ENCODE peak calls at places on chromosome 14, in six cellular contexts. One of them, this sample, is unnamed.

GRCh38 chr14:75011356-75012097 is 8.8 kb downstream of the EIF2B2 start:
- DNase-seq in uterus: no peak
- DNase-seq in neural progenitor cell: no peak
- DNase-seq in sigmoid colon: no peak
- DNase-seq in lower lobe of right lung: no peak
- DNase-seq in esophagus squamous epithelium: no peak
- DNase-seq in this sample: no peak

GRCh38 chr14:99724939-99725773 is 41.1 kb downstream of the CYP46A1 start:
- DNase-seq in uterus: no peak
- DNase-seq in neural progenitor cell: no peak
- DNase-seq in sigmoid colon: peak; percentile 38
- DNase-seq in lower lobe of right lung: peak; percentile 26
- DNase-seq in esophagus squamous epithelium: no peak
- DNase-seq in this sample: peak; percentile 20

GRCh38 chr14:100239200-100239839 is 376 bp downstream of the YY1 start:
- DNase-seq in uterus: peak; percentile 42
- DNase-seq in neural progenitor cell: no peak
- DNase-seq in sigmoid colon: peak; percentile 74
- DNase-seq in lower lobe of right lung: peak; percentile 64
- DNase-seq in esophagus squamous epithelium: no peak
- DNase-seq in this sample: peak; percentile 51

GRCh38 chr14:103361868-103362267 is 23.3 kb upstream of the MARK3 start:
- DNase-seq in uterus: no peak
- DNase-seq in neural progenitor cell: no peak
- DNase-seq in sigmoid colon: peak; percentile 66
- DNase-seq in lower lobe of right lung: no peak
- DNase-seq in esophagus squamous epithelium: no peak
- DNase-seq in this sample: no peak

GRCh38 chr14:94021001-94021400 is 5.1 kb upstream of the OTUB2 start:
- DNase-seq in uterus: no peak
- DNase-seq in neural progenitor cell: no peak
- DNase-seq in sigmoid colon: no peak
- DNase-seq in lower lobe of right lung: no peak
- DNase-seq in esophagus squamous epithelium: no peak
- DNase-seq in this sample: no peak

GRCh38 chr14:53881161-53881846 is 75.3 kb downstream of the BMP4 start:
- DNase-seq in uterus: no peak
- DNase-seq in neural progenitor cell: no peak
- DNase-seq in sigmoid colon: no peak
- DNase-seq in lower lobe of right lung: no peak
- DNase-seq in esophagus squamous epithelium: no peak
- DNase-seq in this sample: no peak

GRCh38 chr14:45716506-45716905 is 463.5 kb upstream of the MIS18BP1 start:
- DNase-seq in uterus: no peak
- DNase-seq in neural progenitor cell: peak; percentile 65
- DNase-seq in sigmoid colon: no peak
- DNase-seq in lower lobe of right lung: no peak
- DNase-seq in esophagus squamous epithelium: no peak
- DNase-seq in this sample: peak; percentile 32

GRCh38 chr14:77281852-77282251 is 10.8 kb upstream of the NGB start:
- DNase-seq in uterus: no peak
- DNase-seq in neural progenitor cell: no peak
- DNase-seq in sigmoid colon: no peak
- DNase-seq in lower lobe of right lung: no peak
- DNase-seq in esophagus squamous epithelium: no peak
- DNase-seq in this sample: no peak

GRCh38 chr14:64412237-64412636 is 24.1 kb downstream of the MTHFD1 start:
- DNase-seq in uterus: no peak
- DNase-seq in neural progenitor cell: no peak
- DNase-seq in sigmoid colon: no peak
- DNase-seq in lower lobe of right lung: no peak
- DNase-seq in esophagus squamous epithelium: no peak
- DNase-seq in this sample: no peak

GRCh38 chr14:45085004-45085403 is 1.1 kb downstream of the PRPF39 start:
- DNase-seq in uterus: no peak
- DNase-seq in neural progenitor cell: peak; percentile 2
- DNase-seq in sigmoid colon: no peak
- DNase-seq in lower lobe of right lung: no peak
- DNase-seq in esophagus squamous epithelium: no peak
- DNase-seq in this sample: no peak

GRCh38 chr14:20684662-20685456 is 499 bp downstream of the RNASE4 start:
- DNase-seq in uterus: peak; percentile 62
- DNase-seq in neural progenitor cell: peak; percentile 29
- DNase-seq in sigmoid colon: peak; percentile 88
- DNase-seq in lower lobe of right lung: no peak
- DNase-seq in esophagus squamous epithelium: no peak
- DNase-seq in this sample: peak; percentile 64

GRCh38 chr14:106506901-106507305 is 980.5 kb downstream of the TMEM121 start:
- DNase-seq in uterus: no peak
- DNase-seq in neural progenitor cell: no peak
- DNase-seq in sigmoid colon: no peak
- DNase-seq in lower lobe of right lung: no peak
- DNase-seq in esophagus squamous epithelium: no peak
- DNase-seq in this sample: no peak

GRCh38 chr14:92362781-92363235 is 39.8 kb downstream of the SLC24A4 start:
- DNase-seq in uterus: peak; percentile 25
- DNase-seq in neural progenitor cell: no peak
- DNase-seq in sigmoid colon: no peak
- DNase-seq in lower lobe of right lung: no peak
- DNase-seq in esophagus squamous epithelium: no peak
- DNase-seq in this sample: no peak

DNA sequence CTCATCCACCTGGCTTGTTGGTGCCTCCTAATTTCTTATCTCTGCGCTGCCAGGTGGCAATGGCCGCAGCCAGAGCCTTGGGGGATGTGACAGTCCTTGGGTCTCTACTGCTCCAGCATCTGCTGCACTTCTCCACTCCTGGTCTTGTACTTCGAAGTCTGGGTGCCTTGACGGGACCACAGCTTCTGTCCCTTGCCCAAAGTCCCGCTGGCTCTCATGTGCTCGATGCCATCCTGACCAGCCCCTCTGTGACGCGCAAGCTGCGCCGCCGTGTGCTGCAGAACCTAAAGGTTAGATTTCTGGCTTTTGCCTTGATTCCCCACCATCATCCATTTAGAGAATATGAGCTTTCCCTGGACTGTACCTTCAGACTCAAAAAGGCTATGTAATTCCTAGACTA is 3.8 kb downstream of the CIDEB start:
- DNase-seq in uterus: no peak
- DNase-seq in neural progenitor cell: no peak
- DNase-seq in sigmoid colon: no peak
- DNase-seq in lower lobe of right lung: no peak
- DNase-seq in esophagus squamous epithelium: no peak
- DNase-seq in this sample: no peak
- H3K36me3 ChIP-seq in uterus: no peaks in the 10 kb centered on the region
- H3K36me3 ChIP-seq in neural progenitor cell: no peaks in the 10 kb centered on the region
- H3K36me3 ChIP-seq in sigmoid colon: peaks cover 43% of the 10 kb centered on the region
- H3K36me3 ChIP-seq in lower lobe of right lung: peaks cover 66% of the 10 kb centered on the region
- H3K36me3 ChIP-seq in esophagus squamous epithelium: peaks cover 11% of the 10 kb centered on the region
- H3K36me3 ChIP-seq in this sample: peaks cover 47% of the 10 kb centered on the region

GRCh38 chr14:36666416-36667206 is 5.0 kb downstream of the PAX9 start:
- DNase-seq in uterus: no peak
- DNase-seq in neural progenitor cell: peak; percentile 75
- DNase-seq in sigmoid colon: no peak
- DNase-seq in lower lobe of right lung: no peak
- DNase-seq in esophagus squamous epithelium: no peak
- DNase-seq in this sample: peak; percentile 87
- H3K27me3 ChIP-seq in uterus: peaks cover 99% of the 10 kb centered on the region
- H3K27me3 ChIP-seq in neural progenitor cell: peaks cover 100% of the 10 kb centered on the region
- H3K27me3 ChIP-seq in sigmoid colon: peaks cover 51% of the 10 kb centered on the region
- H3K27me3 ChIP-seq in lower lobe of right lung: peaks cover 90% of the 10 kb centered on the region
- H3K27me3 ChIP-seq in esophagus squamous epithelium: no peaks in the 10 kb centered on the region
- H3K27me3 ChIP-seq in this sample: peaks cover 88% of the 10 kb centered on the region

DNA sequence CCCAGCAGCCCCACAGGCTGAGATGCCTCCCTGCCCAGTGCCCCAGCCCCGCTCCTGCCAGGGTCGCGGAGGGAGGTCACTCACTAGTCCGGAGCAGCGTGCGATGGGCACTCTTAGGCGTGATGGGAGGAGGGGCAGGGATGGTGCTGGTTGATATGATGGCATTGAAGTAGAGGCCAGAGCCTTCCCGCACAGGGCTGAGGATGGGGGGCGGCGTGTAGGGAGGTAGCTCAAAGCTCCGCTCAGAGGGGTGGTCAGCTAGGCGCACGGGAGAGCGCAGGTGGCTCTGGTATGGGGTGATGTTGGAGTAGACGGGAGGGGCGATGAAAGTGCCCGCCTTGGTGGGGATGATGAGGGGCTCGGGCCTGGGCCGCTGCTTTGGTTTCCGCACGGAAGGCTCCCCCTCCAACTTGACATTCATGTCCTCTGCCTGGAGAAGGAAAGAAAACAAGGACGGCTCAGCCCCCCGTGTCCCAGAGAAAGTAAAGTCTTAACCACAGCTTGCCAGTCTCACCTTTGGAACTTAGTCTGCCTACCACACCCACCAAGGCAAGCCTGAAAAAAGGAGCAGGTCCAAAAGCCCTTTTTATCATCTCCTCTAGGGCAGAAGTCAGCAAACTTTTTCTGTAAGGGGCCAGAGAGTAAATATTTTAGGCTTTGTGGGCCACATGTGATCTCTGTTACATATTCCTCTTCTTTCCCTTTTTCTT is 15.5 kb upstream of the PNMA1 start:
- DNase-seq in uterus: no peak
- DNase-seq in neural progenitor cell: no peak
- DNase-seq in sigmoid colon: no peak
- DNase-seq in lower lobe of right lung: no peak
- DNase-seq in esophagus squamous epithelium: no peak
- DNase-seq in this sample: peak; percentile 41
- H3K36me3 ChIP-seq in uterus: no peaks in the 10 kb centered on the region
- H3K36me3 ChIP-seq in neural progenitor cell: no peaks in the 10 kb centered on the region
- H3K36me3 ChIP-seq in sigmoid colon: peaks cover 26% of the 10 kb centered on the region
- H3K36me3 ChIP-seq in lower lobe of right lung: peaks cover 90% of the 10 kb centered on the region
- H3K36me3 ChIP-seq in esophagus squamous epithelium: peaks cover 27% of the 10 kb centered on the region
- H3K36me3 ChIP-seq in this sample: peaks cover 6% of the 10 kb centered on the region

GRCh38 chr14:87152701-87153100 is 840.3 kb downstream of the GALC start:
- DNase-seq in uterus: no peak
- DNase-seq in neural progenitor cell: peak; percentile 5
- DNase-seq in sigmoid colon: no peak
- DNase-seq in lower lobe of right lung: no peak
- DNase-seq in esophagus squamous epithelium: no peak
- DNase-seq in this sample: no peak

GRCh38 chr14:87153391-87153790 is 839.6 kb downstream of the GALC start:
- DNase-seq in uterus: no peak
- DNase-seq in neural progenitor cell: no peak
- DNase-seq in sigmoid colon: no peak
- DNase-seq in lower lobe of right lung: no peak
- DNase-seq in esophagus squamous epithelium: no peak
- DNase-seq in this sample: no peak

GRCh38 chr14:87148655-87149054 is 844.3 kb downstream of the GALC start:
- DNase-seq in uterus: no peak
- DNase-seq in neural progenitor cell: no peak
- DNase-seq in sigmoid colon: no peak
- DNase-seq in lower lobe of right lung: no peak
- DNase-seq in esophagus squamous epithelium: no peak
- DNase-seq in this sample: no peak

GRCh38 chr14:87153901-87154300 is 839.1 kb downstream of the GALC start:
- DNase-seq in uterus: no peak
- DNase-seq in neural progenitor cell: no peak
- DNase-seq in sigmoid colon: no peak
- DNase-seq in lower lobe of right lung: no peak
- DNase-seq in esophagus squamous epithelium: no peak
- DNase-seq in this sample: no peak

DNA sequence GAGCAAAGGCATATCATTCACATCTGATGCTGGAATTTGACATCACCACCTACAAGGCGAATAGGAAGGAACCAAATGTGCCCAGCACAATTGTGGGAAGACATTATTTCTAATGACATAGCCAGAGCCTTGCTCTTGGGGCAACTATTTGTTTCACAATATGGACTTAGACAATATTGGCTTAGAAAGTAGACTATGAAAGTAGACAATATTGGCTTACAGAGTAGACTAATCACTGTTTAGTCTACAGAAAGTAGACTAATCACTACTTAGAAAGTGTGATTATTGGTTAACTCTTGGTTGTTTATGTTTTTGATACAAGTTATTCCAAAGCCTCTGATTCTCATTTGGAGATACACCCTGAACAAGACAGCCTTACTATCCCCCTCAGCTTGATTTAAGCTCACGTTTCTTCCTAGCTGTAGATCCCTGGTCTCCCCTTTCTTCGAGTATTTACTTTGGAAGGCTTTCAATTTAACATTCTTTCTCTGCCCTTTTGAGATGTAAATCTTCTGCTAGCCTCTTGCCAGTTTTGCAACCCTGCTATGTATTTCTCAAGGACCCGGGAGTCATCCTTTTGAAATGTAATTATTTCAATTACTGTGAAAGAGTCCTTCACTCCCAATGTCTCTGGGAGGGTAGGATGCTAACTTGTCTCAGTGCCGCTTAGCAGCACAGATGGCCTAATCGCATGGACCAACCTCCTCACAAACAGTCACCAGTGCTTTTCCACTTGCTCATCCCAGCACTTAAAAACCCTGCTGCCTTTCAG is 843.2 kb downstream of the GALC start:
- DNase-seq in uterus: no peak
- DNase-seq in neural progenitor cell: peak; percentile 55
- DNase-seq in sigmoid colon: no peak
- DNase-seq in lower lobe of right lung: no peak
- DNase-seq in esophagus squamous epithelium: no peak
- DNase-seq in this sample: peak; percentile 49
- H3K27me3 ChIP-seq in uterus: no peaks in the 10 kb centered on the region
- H3K27me3 ChIP-seq in neural progenitor cell: peaks cover 100% of the 10 kb centered on the region
- H3K27me3 ChIP-seq in sigmoid colon: no peaks in the 10 kb centered on the region
- H3K27me3 ChIP-seq in lower lobe of right lung: no peaks in the 10 kb centered on the region
- H3K27me3 ChIP-seq in esophagus squamous epithelium: no peaks in the 10 kb centered on the region
- H3K27me3 ChIP-seq in this sample: peaks cover 46% of the 10 kb centered on the region

DNA sequence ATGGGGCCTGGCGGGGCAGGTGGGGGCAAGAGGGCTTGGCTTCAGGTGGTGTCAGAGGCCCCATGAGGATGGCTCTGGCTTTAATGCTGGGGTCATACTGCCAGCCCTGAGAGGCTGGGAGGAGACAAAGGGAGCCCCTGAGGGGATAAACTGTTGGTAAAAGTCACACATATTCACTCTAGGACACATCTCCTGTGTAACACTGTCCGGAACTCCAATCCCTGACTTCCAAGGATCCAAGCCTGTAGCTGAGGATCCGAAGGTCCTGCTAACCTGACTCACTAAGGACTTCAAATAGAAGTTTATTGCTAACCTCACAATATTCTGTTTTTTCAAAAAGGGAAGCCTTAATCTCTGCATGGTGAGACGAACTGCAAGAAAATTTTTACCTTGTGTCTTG is 39.2 kb upstream of the GPR68 start:
- DNase-seq in uterus: no peak
- DNase-seq in neural progenitor cell: no peak
- DNase-seq in sigmoid colon: no peak
- DNase-seq in lower lobe of right lung: no peak
- DNase-seq in esophagus squamous epithelium: no peak
- DNase-seq in this sample: no peak
- H3K36me3 ChIP-seq in uterus: no peaks in the 10 kb centered on the region
- H3K36me3 ChIP-seq in neural progenitor cell: no peaks in the 10 kb centered on the region
- H3K36me3 ChIP-seq in sigmoid colon: no peaks in the 10 kb centered on the region
- H3K36me3 ChIP-seq in lower lobe of right lung: peaks cover 68% of the 10 kb centered on the region
- H3K36me3 ChIP-seq in esophagus squamous epithelium: peaks cover 6% of the 10 kb centered on the region
- H3K36me3 ChIP-seq in this sample: peaks cover 10% of the 10 kb centered on the region